ENCODE peak calls at places on chromosomes 4 and X, in seven cellular contexts. H is coronary artery, B is tibial artery, G is mesothelial cell of epicardium, C is MM.1S, M is fibroblast of mammary gland, X is A549. Y is an unnamed sample.

GRCh38 chrX:13790206-13791131 is 26.4 kb downstream of the GPM6B start:
- DNase-seq in H (no peak), B (no peak), G (no peak), C (no peak), M (peak; percentile 77), X (no peak), Y (no peak)

GRCh38 chrX:109873983-109874382 is 128.9 kb upstream of the TMEM164 start:
- DNase-seq in H (no peak), B (no peak), G (no peak), C (no peak), M (no peak), X (no peak), Y (no peak)

GRCh38 chr4:95835672-95836071 is 4.2 kb upstream of the PDHA2 start:
- DNase-seq in H (no peak), B (no peak), G (no peak), C (no peak), M (no peak), X (peak; percentile 15), Y (no peak)

GRCh38 chr4:98446499-98447375 is 185.6 kb downstream of the RAP1GDS1 start:
- DNase-seq in H (no peak), B (no peak), G (no peak), C (peak; percentile 10), M (peak; percentile 82), X (no peak), Y (no peak)

GRCh38 chrX:13803116-13803515 is 13.8 kb downstream of the GPM6B start:
- DNase-seq in H (no peak), B (no peak), G (no peak), C (no peak), M (no peak), X (no peak), Y (no peak)

GRCh38 chr4:41209187-41209586 is 5.2 kb downstream of the APBB2 start:
- DNase-seq in H (no peak), B (no peak), G (no peak), C (no peak), M (peak; percentile 33), X (no peak), Y (no peak)

GRCh38 chrX:97597954-97598353 is 714.2 kb downstream of the RPA4 start:
- DNase-seq in H (no peak), B (no peak), G (no peak), C (no peak), M (no peak), X (no peak), Y (no peak)

GRCh38 chr4:123649644-123650356 is 253.2 kb downstream of the SPRY1 start:
- DNase-seq in H (peak; percentile 82), B (no peak), G (no peak), C (no peak), M (peak; percentile 60), X (peak; percentile 79), Y (no peak)

GRCh38 chrX:52870041-52870440 is 2.2 kb upstream of the XAGE3 start:
- DNase-seq in H (no peak), B (no peak), G (no peak), C (no peak), M (no peak), X (no peak), Y (no peak)

GRCh38 chrX:68396953-68397352 is 36.3 kb downstream of the OPHN1 start:
- DNase-seq in H (no peak), B (no peak), G (no peak), C (no peak), M (no peak), X (no peak), Y (no peak)

GRCh38 chr4:5455003-5455585 is 253.3 kb downstream of the EVC2 start:
- DNase-seq in H (no peak), B (no peak), G (no peak), C (no peak), M (no peak), X (no peak), Y (no peak)

GRCh38 chrX:106899276-106899675 is 3.9 kb downstream of the RIPPLY1 start:
- DNase-seq in H (no peak), B (no peak), G (no peak), C (no peak), M (no peak), X (no peak), Y (no peak)

GRCh38 chr4:39151120-39151713 is 31.1 kb upstream of the WDR19 start:
- DNase-seq in H (no peak), B (no peak), G (no peak), C (no peak), M (peak; percentile 52), X (no peak), Y (no peak)

GRCh38 chr4:8594097-8595038 is 1.8 kb downstream of the CPZ start:
- DNase-seq in H (no peak), B (peak; percentile 35), G (no peak), C (peak; percentile 63), M (peak; percentile 76), X (peak; percentile 70), Y (no peak)

GRCh38 chrX:20066968-20067708 is 49.6 kb downstream of the MAP7D2 start:
- DNase-seq in H (no peak), B (no peak), G (no peak), C (peak; percentile 63), M (peak; percentile 66), X (peak; percentile 71), Y (no peak)

GRCh38 chr4:11397146-11397545 is 31.5 kb downstream of the HS3ST1 start:
- DNase-seq in H (no peak), B (no peak), G (no peak), C (no peak), M (no peak), X (peak; percentile 10), Y (no peak)

GRCh38 chr4:179272282-179272681 is 1830.0 kb upstream of the AGA start:
- DNase-seq in H (no peak), B (no peak), G (no peak), C (no peak), M (no peak), X (no peak), Y (no peak)

GRCh38 chr4:4871267-4872147 is 12.0 kb downstream of the MSX1 start:
- DNase-seq in H (no peak), B (no peak), G (no peak), C (peak; percentile 62), M (no peak), X (no peak), Y (no peak)

GRCh38 chr4:113901994-113902787 is 77.3 kb downstream of the ARSJ start:
- DNase-seq in H (no peak), B (no peak), G (no peak), C (no peak), M (no peak), X (no peak), Y (no peak)

GRCh38 chr4:120682981-120683380 is 239.5 kb downstream of the PRDM5 start:
- DNase-seq in H (no peak), B (no peak), G (no peak), C (no peak), M (no peak), X (no peak), Y (no peak)

GRCh38 chr4:44674471-44674870 is 3.7 kb upstream of the GUF1 start:
- DNase-seq in H (no peak), B (no peak), G (no peak), C (no peak), M (no peak), X (no peak), Y (no peak)

GRCh38 chrX:8845060-8845459 is 43.9 kb upstream of the FAM9A start:
- DNase-seq in H (no peak), B (no peak), G (no peak), C (no peak), M (peak; percentile 77), X (peak; percentile 83), Y (no peak)

GRCh38 chr4:5166377-5166776 is 115.1 kb downstream of the STK32B start:
- DNase-seq in H (no peak), B (no peak), G (no peak), C (no peak), M (no peak), X (no peak), Y (no peak)

GRCh38 chr4:84565951-84566350 is 17.0 kb upstream of the CDS1 start:
- DNase-seq in H (no peak), B (no peak), G (no peak), C (no peak), M (no peak), X (no peak), Y (no peak)

GRCh38 chrX:71053217-71053621 is 14.9 kb downstream of the SNX12 start:
- DNase-seq in H (no peak), B (no peak), G (no peak), C (peak; percentile 85), M (no peak), X (no peak), Y (no peak)

DNA sequence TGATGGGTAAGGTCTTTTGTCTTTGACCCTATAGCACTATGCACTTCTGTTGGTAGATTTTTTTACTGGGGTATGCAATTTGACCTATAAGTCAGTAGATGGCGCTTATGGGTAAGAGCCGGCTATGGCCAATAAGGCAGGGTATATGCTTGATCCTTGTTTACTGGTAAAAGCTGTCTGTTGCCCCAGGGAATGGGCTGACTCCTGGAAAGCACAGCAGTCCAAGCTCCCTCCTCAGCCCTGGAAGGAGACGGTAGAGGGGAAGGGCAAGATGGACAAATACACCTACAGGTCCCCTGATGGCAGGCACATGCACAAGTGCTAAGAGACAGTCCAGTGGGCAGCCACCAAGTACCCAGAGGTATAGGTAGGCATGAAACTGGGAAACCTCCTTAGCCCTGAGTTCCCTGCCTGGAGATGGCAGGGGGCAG is 63.7 kb downstream of the ADAMTS3 start:
- DNase-seq in H (no peak), B (peak; percentile 16), G (no peak), C (peak; percentile 46), M (peak; percentile 69), X (peak; percentile 23), Y (no peak)
- TF ChIP-seq CTCF in H (peak; percentile 48), B (peak; percentile 71), G (peak; percentile 56), C (peak; percentile 79), M (peak; percentile 92), X (peak; percentile 29), Y (no peak)

GRCh38 chr4:13092702-13093101 is 391.4 kb downstream of the RAB28 start:
- DNase-seq in H (no peak), B (peak; percentile 35), G (no peak), C (no peak), M (peak; percentile 55), X (no peak), Y (no peak)
- TF ChIP-seq CTCF in H (no peak), B (no peak), G (no peak), C (no peak), M (no peak), X (no peak), Y (no peak)

GRCh38 chr4:172344266-172344772 is 531.1 kb downstream of the GALNTL6 start:
- DNase-seq in H (no peak), B (no peak), G (no peak), C (no peak), M (no peak), X (no peak), Y (no peak)
- TF ChIP-seq CTCF in H (no peak), B (no peak), G (no peak), C (no peak), M (no peak), X (no peak), Y (no peak)

DNA sequence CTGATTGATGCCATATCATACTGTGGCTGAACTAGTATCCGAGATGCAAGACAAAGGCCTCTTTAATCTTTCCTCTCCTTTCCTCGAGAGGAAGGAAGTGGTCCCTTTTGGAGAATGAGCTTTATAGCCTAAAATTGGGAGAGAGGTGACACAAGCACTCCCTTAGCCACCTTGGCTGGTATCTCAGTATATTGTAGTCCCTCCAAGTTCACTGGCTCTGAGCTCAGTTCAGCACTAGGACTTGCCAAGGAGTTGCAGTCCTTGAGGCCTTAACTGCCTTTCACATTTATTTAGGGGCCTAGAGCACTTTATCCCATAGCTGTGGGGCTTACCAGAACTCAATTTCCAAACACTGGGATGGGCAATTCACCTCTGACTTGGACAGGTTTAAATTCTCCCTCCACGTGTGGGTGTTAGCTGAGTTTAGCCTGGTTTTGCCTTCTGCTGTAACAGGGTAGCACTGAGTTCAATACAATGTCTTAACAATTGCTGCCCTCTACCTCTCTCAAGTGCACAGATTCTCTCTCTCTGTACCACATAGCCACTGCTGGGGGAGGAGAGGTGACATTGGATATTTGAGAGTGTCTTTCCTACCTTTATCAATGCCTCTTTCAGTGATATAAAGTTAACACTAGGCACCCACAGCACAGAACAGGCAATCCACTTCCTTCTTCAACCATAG is 216.4 kb downstream of the TECRL start:
- DNase-seq in H (no peak), B (no peak), G (no peak), C (no peak), M (no peak), X (no peak), Y (no peak)
- TF ChIP-seq CTCF in H (no peak), B (no peak), G (no peak), C (no peak), M (no peak), X (no peak), Y (no peak)